ENCODE peak calls at places on chromosomes 1 and 21, in nine cellular contexts. P is CD4-positive, CD25-positive, alpha-beta regulatory T cell; W is cardiac muscle cell; J is CD4-positive, alpha-beta memory T cell; U is colonic mucosa; R is mammary epithelial cell; F is tibial nerve; H is adrenal gland; G is left ventricle myocardium inferior. B is an unnamed sample. For H3K4me1, the result is how much of the 10 kb centered on the place peaks cover.

GRCh38 chr1:37161171-37161570 is 126.9 kb upstream of the GRIK3 start:
- DNase-seq in G (no peak), R (no peak), W (no peak), F (no peak), U (no peak), H (no peak), J (no peak), P (no peak), B (no peak)

GRCh38 chr1:20733361-20733975 is 965 bp upstream of the SH2D5 start:
- DNase-seq in R (no peak), P (no peak), W (no peak), U (no peak), J (no peak), G (no peak), H (no peak), F (no peak), B (no peak)

GRCh38 chr1:7379445-7379971 is 391.6 kb upstream of the VAMP3 start:
- DNase-seq in U (peak), R (peak), P (no peak), J (no peak), W (peak), F (no peak), H (no peak), G (peak), B (no peak)

GRCh38 chr1:178798232-178798861 is 72.5 kb downstream of the ANGPTL1 start:
- DNase-seq in P (no peak), W (no peak), R (no peak), G (no peak), H (no peak), U (no peak), J (no peak), F (no peak), B (no peak)

GRCh38 chr1:92768286-92768685 is 16.6 kb downstream of the EVI5 start:
- DNase-seq in F (no peak), R (no peak), J (no peak), P (no peak), G (no peak), W (no peak), U (no peak), H (no peak), B (no peak)

GRCh38 chr21:36479415-36480402 is at the start of gene CLDN14:
- DNase-seq in J (no peak), P (no peak), R (no peak), W (no peak), F (no peak), H (no peak), U (no peak), G (peak), B (no peak)

GRCh38 chr21:41958886-41959563 is 5.2 kb upstream of the C2CD2 start:
- DNase-seq in P (no peak), H (peak), G (no peak), R (peak), J (no peak), W (no peak), U (no peak), F (no peak), B (no peak)

GRCh38 chr1:186535388-186536133 is 74.6 kb upstream of the PDC start:
- DNase-seq in F (no peak), P (no peak), G (no peak), U (no peak), J (no peak), W (no peak), R (peak), H (no peak), B (no peak)

GRCh38 chr1:168138134-168138533 is 1.4 kb upstream of the GPR161 start:
- DNase-seq in J (no peak), G (no peak), R (peak), H (no peak), P (no peak), F (no peak), U (no peak), W (no peak), B (no peak)

GRCh38 chr21:17976139-17976538 is 157.0 kb upstream of the C21orf91 start:
- DNase-seq in J (no peak), P (no peak), H (no peak), R (no peak), U (no peak), F (no peak), G (no peak), W (no peak), B (no peak)

GRCh38 chr1:225299624-225300023 is 128.2 kb downstream of the LBR start:
- DNase-seq in G (no peak), W (no peak), P (no peak), R (peak), H (no peak), F (no peak), U (no peak), J (no peak), B (no peak)

GRCh38 chr1:208276757-208277435 is 32.7 kb upstream of the PLXNA2 start:
- DNase-seq in U (no peak), H (no peak), F (no peak), W (no peak), R (no peak), J (no peak), P (no peak), G (no peak), B (no peak)

GRCh38 chr1:208051651-208052050 is 140.7 kb upstream of the CD34 start:
- DNase-seq in G (no peak), J (no peak), W (no peak), P (no peak), U (no peak), R (no peak), F (no peak), H (no peak), B (no peak)

GRCh38 chr21:41786521-41786987 is 19.7 kb upstream of the RIPK4 start:
- DNase-seq in U (no peak), G (no peak), R (peak), J (no peak), F (no peak), W (no peak), H (no peak), P (no peak), B (no peak)

GRCh38 chr1:86504130-86504479 is 35.4 kb downstream of the CLCA1 start:
- DNase-seq in P (no peak), R (no peak), G (no peak), U (no peak), H (no peak), W (peak), J (no peak), F (no peak), B (no peak)

GRCh38 chr21:14864211-14865021 is 200.4 kb downstream of the NRIP1 start:
- DNase-seq in R (peak), G (peak), P (peak), U (peak), J (no peak), H (peak), F (peak), W (peak), B (peak)

GRCh38 chr1:247111259-247111635 is 7.1 kb upstream of the ZNF669 start:
- DNase-seq in G (no peak), U (no peak), W (peak), H (no peak), J (no peak), R (no peak), F (no peak), P (no peak), B (no peak)

GRCh38 chr1:109762821-109763645 is 690 bp downstream of the EPS8L3 start:
- DNase-seq in J (no peak), F (no peak), W (no peak), R (peak), G (peak), P (no peak), H (peak), U (peak), B (no peak)

GRCh38 chr1:183711691-183712401 is 58.7 kb upstream of the APOBEC4 start:
- DNase-seq in F (no peak), R (no peak), H (no peak), W (peak), J (no peak), U (no peak), G (peak), P (no peak), B (no peak)

GRCh38 chr1:4723106-4723505 is 68.7 kb downstream of the AJAP1 start:
- DNase-seq in P (no peak), W (no peak), H (no peak), F (no peak), G (no peak), U (no peak), R (no peak), J (no peak), B (no peak)

GRCh38 chr21:37862536-37862935 is 53.7 kb downstream of the KCNJ6 start:
- DNase-seq in P (peak), J (no peak), H (no peak), G (no peak), R (peak), W (peak), F (no peak), U (no peak), B (no peak)

GRCh38 chr1:162389971-162390370 is 8.4 kb downstream of the C1orf226 start:
- DNase-seq in U (no peak), G (no peak), R (no peak), F (no peak), P (no peak), H (no peak), W (no peak), J (no peak), B (no peak)

GRCh38 chr1:27560271-27561125 is 43.4 kb downstream of the AHDC1 start:
- DNase-seq in J (no peak), F (no peak), U (no peak), P (no peak), W (no peak), H (no peak), R (no peak), G (peak), B (no peak)

GRCh38 chr1:248858096-248858890 is 592 bp downstream of the ZNF692 start:
- DNase-seq in U (peak), F (peak), G (peak), H (peak), P (peak), J (no peak), W (peak), R (peak), B (no peak)

GRCh38 chr1:102687383-102687782 is 420.9 kb downstream of the COL11A1 start:
- DNase-seq in H (no peak), G (no peak), R (no peak), J (no peak), W (no peak), P (no peak), F (no peak), U (no peak), B (no peak)

GRCh38 chr1:209586341-209586740 is 2.8 kb downstream of the CAMK1G start:
- DNase-seq in J (no peak), G (no peak), H (no peak), U (no peak), W (no peak), F (no peak), R (no peak), P (no peak), B (no peak)

GRCh38 chr1:18962121-18962721 is 5.7 kb upstream of the IFFO2 start:
- DNase-seq in G (no peak), U (peak), P (no peak), H (no peak), J (no peak), W (no peak), R (peak), F (peak), B (no peak)

GRCh38 chr21:25939396-25939761 is 204.6 kb downstream of the GABPA start:
- DNase-seq in J (no peak), H (no peak), W (no peak), F (no peak), R (no peak), P (no peak), U (no peak), G (no peak), B (no peak)

GRCh38 chr1:160746870-160747500 is 7.9 kb downstream of the SLAMF7 start:
- DNase-seq in U (no peak), P (no peak), J (no peak), W (no peak), F (no peak), R (no peak), H (no peak), G (no peak), B (no peak)

GRCh38 chr1:39370602-39371001 is 120.8 kb upstream of the BMP8A start:
- DNase-seq in F (no peak), G (no peak), J (no peak), H (no peak), W (no peak), P (no peak), R (no peak), U (no peak), B (no peak)

GRCh38 chr1:99062192-99062591 is 57.5 kb upstream of the PLPPR5 start:
- DNase-seq in J (no peak), W (no peak), U (no peak), G (no peak), R (no peak), F (no peak), H (no peak), P (no peak), B (no peak)

GRCh38 chr21:25983745-25984144 is 186.8 kb downstream of the APP start:
- DNase-seq in U (no peak), R (no peak), J (no peak), F (no peak), P (no peak), G (no peak), W (no peak), H (no peak), B (no peak)

GRCh38 chr1:183838221-183838620 is 33.3 kb downstream of the RGL1 start:
- DNase-seq in G (no peak), W (no peak), J (no peak), U (no peak), H (no peak), R (no peak), F (no peak), P (no peak), B (no peak)

GRCh38 chr1:234533034-234533571 is 54.1 kb upstream of the TARBP1 start:
- DNase-seq in U (peak), F (peak), R (peak), W (no peak), G (peak), H (no peak), J (no peak), P (no peak), B (no peak)

GRCh38 chr1:183804916-183805734 is at the start of gene RGL1:
- DNase-seq in G (peak), R (peak), W (peak), H (peak), F (peak), J (peak), U (peak), P (peak), B (no peak)

GRCh38 chr1:247409869-247410544 is 6.0 kb upstream of the NLRP3 start:
- DNase-seq in F (no peak), W (no peak), G (no peak), R (no peak), J (peak), H (no peak), U (no peak), P (peak), B (no peak)

GRCh38 chr21:34592573-34592972 is 22.3 kb downstream of the RCAN1 start:
- DNase-seq in H (no peak), W (no peak), F (no peak), R (no peak), J (no peak), G (no peak), P (no peak), U (no peak), B (no peak)

GRCh38 chr1:18511469-18511997 is 30.8 kb downstream of the KLHDC7A start:
- DNase-seq in F (no peak), R (no peak), J (no peak), W (no peak), U (no peak), H (no peak), P (no peak), G (no peak), B (no peak)

GRCh38 chr1:2272686-2273400 is 44.7 kb downstream of the SKI start:
- DNase-seq in R (no peak), J (no peak), W (no peak), H (no peak), F (no peak), G (no peak), U (no peak), P (no peak), B (no peak)
- H3K4me1 ChIP-seq in R (under half), J (half or more), W (under half), H (half or more), F (half or more), G (half or more), U (under half), P (half or more), B (under half)

DNA sequence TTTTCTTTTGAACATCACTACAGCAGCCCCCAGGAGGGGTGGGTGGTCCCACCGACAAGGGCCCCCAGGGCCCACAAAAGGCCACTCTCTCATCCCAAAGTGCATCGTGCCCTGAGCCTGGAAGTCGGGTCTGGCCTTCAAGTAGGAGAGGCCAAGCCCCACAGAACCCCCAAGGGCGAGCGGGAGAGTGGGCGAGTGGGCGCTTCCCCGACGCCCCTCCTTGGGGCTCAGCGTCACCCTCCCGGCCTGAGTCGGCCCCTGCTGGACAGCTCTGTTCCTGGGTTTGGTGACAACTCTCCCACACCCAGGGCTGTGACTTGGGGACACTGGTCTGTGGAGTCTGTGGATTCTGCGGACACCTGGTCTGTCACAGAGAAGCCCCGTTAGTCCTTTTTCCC is 42.2 kb upstream of the COL18A1 start:
- DNase-seq in F (no peak), U (no peak), G (no peak), W (no peak), H (no peak), R (no peak), P (no peak), J (no peak), B (no peak)
- H3K4me1 ChIP-seq in F (half or more), U (under half), G (half or more), W (under half), H (under half), R (under half), P (under half), J (under half), B (under half)

DNA sequence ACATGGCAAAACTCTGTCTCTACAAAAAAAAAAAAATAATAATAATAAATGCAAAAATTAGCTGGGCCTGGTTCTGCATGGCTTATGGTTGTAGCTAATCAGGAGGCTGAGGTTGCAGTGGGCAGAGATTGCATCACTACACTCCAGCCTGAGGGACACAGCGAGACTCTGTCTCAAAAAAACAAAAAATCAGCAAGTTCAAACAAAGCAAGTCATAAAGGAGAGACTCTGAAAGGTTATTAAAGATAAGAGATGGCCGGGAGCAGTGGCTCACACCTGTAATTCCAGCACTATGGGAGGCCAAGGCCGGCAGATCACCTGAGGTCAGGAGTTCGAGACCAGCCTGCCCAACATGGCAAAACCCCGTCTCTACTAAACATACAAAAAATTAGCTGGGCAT is 28.8 kb downstream of the COP1 start:
- DNase-seq in W (no peak), J (no peak), G (no peak), H (no peak), R (peak), U (no peak), F (no peak), P (no peak), B (no peak)
- H3K4me1 ChIP-seq in W (under half), J (under half), G (under half), H (under half), R (under half), U (under half), F (under half), P (under half), B (under half)

GRCh38 chr1:172269644-172270043 is 150.8 kb upstream of the C1orf105 start:
- DNase-seq in F (no peak), U (no peak), W (peak), P (peak), H (no peak), J (no peak), G (no peak), R (peak), B (no peak)

GRCh38 chr1:172269084-172269483 is 151.4 kb upstream of the C1orf105 start:
- DNase-seq in H (no peak), J (no peak), W (no peak), U (no peak), R (no peak), F (no peak), P (no peak), G (no peak), B (no peak)

GRCh38 chr1:172273668-172274396 is 146.7 kb upstream of the C1orf105 start:
- DNase-seq in G (no peak), R (no peak), U (no peak), F (no peak), H (no peak), J (no peak), W (no peak), P (peak), B (no peak)

GRCh38 chr1:172270605-172271004 is 149.9 kb upstream of the C1orf105 start:
- DNase-seq in H (no peak), R (no peak), F (no peak), G (no peak), P (peak), U (no peak), J (no peak), W (no peak), B (no peak)

GRCh38 chr1:172272087-172272486 is 148.4 kb upstream of the C1orf105 start:
- DNase-seq in W (no peak), H (no peak), J (no peak), F (no peak), G (no peak), P (no peak), R (no peak), U (no peak), B (no peak)
- H3K4me1 ChIP-seq in W (under half), H (under half), J (under half), F (under half), G (under half), P (under half), R (under half), U (under half), B (under half)

GRCh38 chr1:154404984-154405761 is at the start of gene IL6R:
- DNase-seq in H (peak), J (peak), F (peak), R (peak), P (peak), W (peak), U (peak), G (peak), B (no peak)
- H3K4me1 ChIP-seq in H (under half), J (half or more), F (half or more), R (under half), P (half or more), W (under half), U (under half), G (half or more), B (under half)

GRCh38 chr1:1862905-1863547 is 27.9 kb downstream of the GNB1 start:
- DNase-seq in W (no peak), G (no peak), R (peak), F (no peak), U (no peak), P (no peak), J (no peak), H (no peak), B (no peak)

GRCh38 chr1:1867164-1867563 is 23.7 kb downstream of the GNB1 start:
- DNase-seq in H (no peak), U (no peak), J (no peak), R (no peak), W (no peak), G (no peak), P (no peak), F (no peak), B (no peak)

GRCh38 chr1:1857096-1857703 is 33.7 kb downstream of the GNB1 start:
- DNase-seq in P (no peak), U (no peak), F (no peak), R (no peak), H (no peak), J (no peak), G (no peak), W (no peak), B (no peak)

GRCh38 chr1:1858382-1859086 is 32.4 kb downstream of the GNB1 start:
- DNase-seq in J (peak), R (peak), H (peak), W (peak), G (peak), P (peak), F (peak), U (peak), B (no peak)

GRCh38 chr1:1861339-1861730 is 29.6 kb downstream of the GNB1 start:
- DNase-seq in F (no peak), U (no peak), P (no peak), R (no peak), W (no peak), J (no peak), H (no peak), G (peak), B (no peak)
- H3K4me1 ChIP-seq in F (half or more), U (under half), P (half or more), R (under half), W (under half), J (half or more), H (half or more), G (half or more), B (under half)

B was measured in iPS DF 6.9.